ENCODE peak calls at places on chromosomes 4 and X, in five cellular contexts. L, B, U, X and E are unnamed samples.

GRCh38 chrX:19156223-19156622 is 34.0 kb upstream of the ADGRG2 start:
- DNase-seq in L (no peak), B (no peak), U (no peak), X (no peak), E (no peak)

GRCh38 chr4:123233409-123233808 is 163.2 kb upstream of the SPRY1 start:
- DNase-seq in L (no peak), U (peak), B (no peak), X (no peak), E (no peak)

GRCh38 chrX:123339201-123339905 is 155.3 kb downstream of the GRIA3 start:
- DNase-seq in U (peak), B (no peak), L (no peak), X (no peak), E (no peak)

GRCh38 chr4:3420956-3421355 is 20.8 kb upstream of the HGFAC start:
- DNase-seq in U (no peak), L (no peak), X (no peak), B (no peak), E (no peak)

GRCh38 chrX:106606583-106606982 is 5.2 kb upstream of the RADX start:
- DNase-seq in U (no peak), L (no peak), X (no peak), B (no peak), E (no peak)

GRCh38 chr4:10810411-10810810 is 125.8 kb upstream of the CLNK start:
- DNase-seq in L (no peak), B (no peak), X (no peak), U (no peak), E (no peak)

GRCh38 chr4:27366424-27366823 is 505.8 kb downstream of the STIM2 start:
- DNase-seq in U (peak), X (no peak), L (no peak), B (no peak), E (no peak)

GRCh38 chrX:122363112-122363511 is 821.0 kb upstream of the GRIA3 start:
- DNase-seq in X (no peak), U (no peak), L (no peak), B (no peak), E (no peak)

GRCh38 chr4:58665649-58666048 is 1555.5 kb upstream of the IGFBP7 start:
- DNase-seq in X (no peak), B (no peak), L (no peak), U (no peak), E (no peak)

GRCh38 chrX:142052238-142052637 is 148.5 kb downstream of the MAGEC1 start:
- DNase-seq in X (no peak), L (no peak), U (no peak), B (no peak), E (no peak)

GRCh38 chr4:43325220-43325967 is 432.9 kb downstream of the GRXCR1 start:
- DNase-seq in B (no peak), X (no peak), L (no peak), U (no peak), E (no peak)

GRCh38 chrX:120749141-120749846 is 119.4 kb upstream of the C1GALT1C1 start:
- DNase-seq in B (no peak), X (no peak), L (peak), U (peak), E (no peak)

GRCh38 chrX:92232182-92232581 is 453.0 kb downstream of the PCDH11X start:
- DNase-seq in B (no peak), X (no peak), L (no peak), U (no peak), E (no peak)

GRCh38 chrX:131970347-131970746 is 52.8 kb upstream of the STK26 start:
- DNase-seq in L (no peak), U (no peak), B (no peak), X (no peak), E (no peak)

GRCh38 chrX:118392726-118393125 is 46.8 kb downstream of the WDR44 start:
- DNase-seq in B (no peak), X (no peak), U (peak), L (no peak), E (no peak)

GRCh38 chr4:25144870-25145481 is 15.3 kb downstream of the SEPSECS start:
- DNase-seq in X (no peak), U (peak), B (peak), L (peak), E (no peak)

GRCh38 chr4:180189639-180190038 is 2053.6 kb upstream of the TENM3 start:
- DNase-seq in X (no peak), L (no peak), B (peak), U (no peak), E (no peak)

GRCh38 chr4:173591760-173592159 is 61.7 kb upstream of the HAND2 start:
- DNase-seq in L (no peak), U (no peak), B (no peak), X (no peak), E (no peak)